ENCODE peak calls at places on chromosomes 6 and 20, in seven cellular contexts. S is Caki2, J is astrocyte, I is nephron progenitor cell, B is sciatic nerve, Q is NCI-H2081 treated with DMSO at 0.1 percent for 48 hours, K is BE2C. E is an unnamed sample.

GRCh38 chr6:52420668-52421358 is 671 bp downstream of the EFHC1 start:
- DNase-seq in S (peak), J (peak), I (peak), B (no peak), Q (peak), K (peak), E (peak)

GRCh38 chr20:17835240-17835940 is 133.2 kb downstream of the SNX5 start:
- DNase-seq in S (peak), J (peak), I (no peak), B (no peak), Q (no peak), K (no peak), E (peak)

GRCh38 chr20:15332711-15333160 is 995.3 kb upstream of the FLRT3 start:
- DNase-seq in S (no peak), J (no peak), I (no peak), B (no peak), Q (no peak), K (no peak), E (no peak)

GRCh38 chr20:3392756-3393155 is 14.7 kb downstream of the DNAAF9 start:
- DNase-seq in S (no peak), J (no peak), I (no peak), B (no peak), Q (no peak), K (no peak), E (no peak)

GRCh38 chr6:66396145-66396544 is 689.1 kb upstream of the EYS start:
- DNase-seq in S (no peak), J (no peak), I (no peak), B (no peak), Q (no peak), K (no peak), E (no peak)

GRCh38 chr6:158414900-158415299 is 102.6 kb downstream of the TULP4 start:
- DNase-seq in S (peak), J (peak), I (no peak), B (no peak), Q (no peak), K (no peak), E (no peak)

GRCh38 chr6:157221049-157221816 is 102.1 kb downstream of the TMEM242 start:
- DNase-seq in S (peak), J (peak), I (peak), B (peak), Q (no peak), K (no peak), E (peak)

GRCh38 chr6:120096861-120097260 is 747.3 kb upstream of the MAN1A1 start:
- DNase-seq in S (no peak), J (no peak), I (no peak), B (no peak), Q (no peak), K (no peak), E (no peak)

GRCh38 chr6:168525114-168525513 is 84.1 kb downstream of the SMOC2 start:
- DNase-seq in S (no peak), J (no peak), I (no peak), B (no peak), Q (no peak), K (no peak), E (no peak)

GRCh38 chr6:167689751-167690150 is 137.0 kb upstream of the AFDN start:
- DNase-seq in S (no peak), J (no peak), I (no peak), B (no peak), Q (no peak), K (no peak), E (no peak)

GRCh38 chr6:100176321-100176950 is 182.4 kb upstream of the MCHR2 start:
- DNase-seq in S (peak), J (peak), I (no peak), B (no peak), Q (no peak), K (peak), E (peak)

GRCh38 chr20:51346686-51347485 is 195.6 kb downstream of the NFATC2 start:
- DNase-seq in S (no peak), J (peak), I (no peak), B (no peak), Q (no peak), K (no peak), E (peak)

GRCh38 chr6:92479821-92480220 is 939.5 kb downstream of the EPHA7 start:
- DNase-seq in S (no peak), J (peak), I (no peak), B (no peak), Q (no peak), K (peak), E (no peak)